ENCODE peak calls at places on chromosomes 12 and 14, in six cellular contexts. L is heart right ventricle, V is psoas muscle, F is fibroblast of mammary gland, G is endothelial cell of umbilical vein, M is uterus. D is an unnamed sample.
A peak's percentile ranks its signal among the peaks of the same experiment; 100 is the strongest.

GRCh38 chr12:121942145-121942718 is 23.8 kb downstream of the CFAP251 start:
- DNase-seq in L (no peak), V (no peak), F (peak; percentile 73), G (no peak), M (no peak), D (no peak)

GRCh38 chr14:33958616-33959226 is 7.8 kb upstream of the EGLN3 start:
- DNase-seq in L (no peak), V (no peak), F (no peak), G (no peak), M (no peak), D (no peak)

GRCh38 chr14:87005336-87005735 is 987.6 kb downstream of the GALC start:
- DNase-seq in L (no peak), V (no peak), F (peak; percentile 54), G (no peak), M (no peak), D (no peak)

GRCh38 chr12:64931321-64931720 is 106.9 kb downstream of the TBC1D30 start:
- DNase-seq in L (no peak), V (no peak), F (no peak), G (no peak), M (no peak), D (no peak)

GRCh38 chr14:102020058-102020971 is 55.9 kb downstream of the DYNC1H1 start:
- DNase-seq in L (no peak), V (no peak), F (peak; percentile 91), G (no peak), M (no peak), D (no peak)

GRCh38 chr14:23631702-23632460 is 4.3 kb upstream of the DHRS2 start:
- DNase-seq in L (peak; percentile 72), V (peak; percentile 79), F (peak; percentile 76), G (peak; percentile 81), M (peak; percentile 79), D (peak; percentile 87)

GRCh38 chr12:109255377-109255776 is 53.7 kb downstream of the FOXN4 start:
- DNase-seq in L (no peak), V (no peak), F (peak; percentile 13), G (no peak), M (no peak), D (no peak)

GRCh38 chr12:131213896-131214442 is 260.3 kb downstream of the ADGRD1 start:
- DNase-seq in L (no peak), V (no peak), F (no peak), G (no peak), M (no peak), D (no peak)

GRCh38 chr12:110279976-110280783 is 867 bp upstream of the ATP2A2 start:
- DNase-seq in L (peak; percentile 63), V (peak; percentile 73), F (peak; percentile 42), G (peak; percentile 66), M (no peak), D (no peak)

GRCh38 chr12:122825773-122826724 is 9.2 kb upstream of the HIP1R start:
- DNase-seq in L (no peak), V (no peak), F (no peak), G (peak; percentile 48), M (no peak), D (no peak)

GRCh38 chr12:60148109-60148508 is 552.3 kb downstream of the SLC16A7 start:
- DNase-seq in L (no peak), V (no peak), F (peak; percentile 95), G (peak; percentile 87), M (no peak), D (no peak)

GRCh38 chr14:62143235-62143634 is 381.0 kb downstream of the SNAPC1 start:
- DNase-seq in L (no peak), V (no peak), F (peak; percentile 70), G (no peak), M (peak; percentile 17), D (no peak)

GRCh38 chr12:96425973-96426372 is 25.7 kb upstream of the CDK17 start:
- DNase-seq in L (no peak), V (no peak), F (peak; percentile 92), G (no peak), M (no peak), D (no peak)

GRCh38 chr12:85872497-85873091 is 1.5 kb upstream of the NTS start:
- DNase-seq in L (no peak), V (no peak), F (peak; percentile 72), G (peak; percentile 66), M (no peak), D (no peak)

GRCh38 chr14:51610766-51611165 is 40.9 kb upstream of the FRMD6 start:
- DNase-seq in L (no peak), V (no peak), F (no peak), G (peak; percentile 50), M (no peak), D (no peak)
- TF ChIP-seq CTCF in L (no peak), V (no peak), F (no peak), G (no peak), M (no peak), D (no peak)

DNA sequence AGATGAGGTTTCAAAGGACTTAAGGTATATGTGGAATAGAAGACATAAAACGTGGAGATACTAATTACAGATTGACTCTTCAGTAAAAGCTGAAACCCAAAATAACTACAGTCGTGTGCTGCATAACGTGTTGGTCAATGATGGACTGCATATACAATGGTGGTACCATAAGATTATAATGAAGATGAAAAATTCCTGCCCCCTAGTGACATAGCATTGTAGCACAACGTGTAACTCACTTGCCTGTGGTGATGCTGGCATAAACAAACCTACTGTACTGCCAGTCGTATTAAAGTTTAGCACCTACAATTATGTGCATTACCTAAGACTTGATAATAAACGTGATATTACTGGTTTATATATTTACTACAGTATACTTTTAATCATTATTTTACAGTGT is 150.3 kb downstream of the LRRK2 start:
- DNase-seq in L (no peak), V (no peak), F (peak; percentile 11), G (peak; percentile 38), M (no peak), D (no peak)
- TF ChIP-seq CTCF in L (peak; percentile 16), V (no peak), F (peak; percentile 38), G (peak; percentile 27), M (no peak), D (peak; percentile 43)

GRCh38 chr12:114631242-114631641 is 52.7 kb downstream of the TBX3 start:
- DNase-seq in L (no peak), V (no peak), F (no peak), G (no peak), M (no peak), D (no peak)

GRCh38 chr12:114638790-114639435 is 45.1 kb downstream of the TBX3 start:
- DNase-seq in L (no peak), V (no peak), F (no peak), G (no peak), M (no peak), D (no peak)

DNA sequence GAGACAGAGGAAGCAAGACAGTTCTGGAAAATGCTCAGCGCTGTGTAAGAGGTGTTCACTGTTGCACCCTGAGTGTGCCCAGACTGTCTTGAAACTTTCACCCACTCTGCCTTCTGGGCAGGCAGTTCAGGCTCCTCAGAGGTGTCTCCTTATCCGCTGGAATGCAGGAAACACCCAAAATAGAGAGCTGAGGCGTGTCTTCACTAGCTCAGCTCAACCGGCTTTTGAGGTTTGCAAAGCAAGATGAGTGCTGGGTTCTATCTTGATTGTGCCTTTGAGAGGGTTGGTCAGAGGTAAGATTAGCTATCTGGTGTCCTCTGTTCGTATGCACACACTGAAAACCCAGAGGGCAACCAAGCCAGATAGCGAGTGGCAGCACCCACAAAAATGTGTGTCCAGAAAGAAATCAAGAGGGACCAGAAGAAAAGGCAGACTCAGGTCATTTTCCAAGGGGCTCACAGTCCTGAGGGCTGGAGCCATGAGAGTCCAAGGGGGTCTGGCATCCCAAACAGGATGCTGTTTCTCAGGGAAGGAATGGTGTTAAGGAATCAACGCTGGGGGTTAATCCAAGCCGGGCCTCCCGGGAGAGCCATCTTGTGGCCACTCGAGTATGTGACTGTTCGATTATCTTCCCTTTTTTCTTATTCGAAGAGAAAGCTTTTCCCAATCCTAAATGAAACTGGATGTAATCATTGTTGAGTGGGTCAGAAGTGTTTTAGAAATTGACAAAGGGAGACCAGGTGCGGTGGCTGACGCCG is 47.1 kb downstream of the TBX3 start:
- DNase-seq in L (no peak), V (no peak), F (peak; percentile 26), G (no peak), M (no peak), D (peak; percentile 22)
- TF ChIP-seq CTCF in L (peak; percentile 19), V (no peak), F (peak; percentile 49), G (no peak), M (peak; percentile 16), D (peak; percentile 60)

GRCh38 chr14:93150227-93151206 is 34.2 kb downstream of the MOAP1 start:
- DNase-seq in L (no peak), V (peak; percentile 14), F (no peak), G (peak; percentile 18), M (no peak), D (no peak)
- TF ChIP-seq CTCF in L (no peak), V (no peak), F (no peak), G (no peak), M (no peak), D (no peak)

D was measured in neural crest cell.